ENCODE peak calls at places on chromosomes 3 and 15, in seven cellular contexts. M is PC-3; X is MG63; P is naive thymus-derived CD4-positive, alpha-beta T cell; B is Caco-2; G is ovary; J is pancreas. U is an unnamed sample.

GRCh38 chr3:100205161-100205560 is 55.6 kb upstream of the TBC1D23 start:
- DNase-seq in J (no peak), X (no peak), G (no peak), P (no peak), M (no peak), B (no peak), U (no peak)

GRCh38 chr3:194777729-194778128 is 92.0 kb downstream of the FAM43A start:
- DNase-seq in X (no peak), G (no peak), M (no peak), J (no peak), P (no peak), B (no peak), U (no peak)

GRCh38 chr3:139764936-139765335 is 87.2 kb upstream of the NMNAT3 start:
- DNase-seq in G (no peak), B (no peak), P (no peak), X (peak; percentile 85), M (peak; percentile 8), J (no peak), U (no peak)

GRCh38 chr3:5010706-5011554 is 31.7 kb downstream of the BHLHE40 start:
- DNase-seq in M (no peak), P (no peak), X (no peak), J (no peak), B (no peak), G (no peak), U (no peak)

GRCh38 chr3:43287514-43287913 is 1.2 kb downstream of the SNRK start:
- DNase-seq in B (no peak), X (no peak), G (no peak), J (no peak), M (peak; percentile 33), P (no peak), U (no peak)

GRCh38 chr3:71117572-71118247 is 465.8 kb downstream of the FOXP1 start:
- DNase-seq in P (no peak), G (no peak), X (peak; percentile 29), B (no peak), J (no peak), M (peak; percentile 91), U (no peak)

GRCh38 chr15:85016275-85016674 is 34.6 kb downstream of the PDE8A start:
- DNase-seq in G (no peak), B (no peak), X (no peak), P (no peak), M (no peak), J (no peak), U (no peak)

GRCh38 chr3:159604151-159604581 is 384.5 kb upstream of the IL12A start:
- DNase-seq in P (no peak), G (no peak), X (peak; percentile 62), M (peak; percentile 52), B (no peak), J (no peak), U (peak; percentile 47)

GRCh38 chr3:101809178-101810022 is 30.4 kb downstream of the NXPE3 start:
- DNase-seq in X (no peak), B (peak; percentile 42), J (no peak), M (peak; percentile 74), P (peak; percentile 53), G (peak; percentile 40), U (no peak)

GRCh38 chr15:88621789-88622604 is 857 bp downstream of the AEN start:
- DNase-seq in G (no peak), M (peak; percentile 62), B (no peak), X (peak; percentile 33), P (peak; percentile 73), J (no peak), U (no peak)

GRCh38 chr3:45411081-45411480 is 22.7 kb downstream of the LARS2 start:
- DNase-seq in J (no peak), M (peak; percentile 45), P (no peak), B (peak; percentile 72), X (no peak), G (no peak), U (no peak)

GRCh38 chr3:24145981-24146822 is 201.1 kb downstream of the NR1D2 start:
- DNase-seq in X (peak; percentile 37), G (no peak), J (no peak), B (peak; percentile 53), M (peak; percentile 76), P (no peak), U (no peak)

GRCh38 chr3:150254199-150254786 is 153.8 kb upstream of the TSC22D2 start:
- DNase-seq in G (no peak), M (no peak), B (no peak), J (no peak), X (no peak), P (no peak), U (no peak)

DNA sequence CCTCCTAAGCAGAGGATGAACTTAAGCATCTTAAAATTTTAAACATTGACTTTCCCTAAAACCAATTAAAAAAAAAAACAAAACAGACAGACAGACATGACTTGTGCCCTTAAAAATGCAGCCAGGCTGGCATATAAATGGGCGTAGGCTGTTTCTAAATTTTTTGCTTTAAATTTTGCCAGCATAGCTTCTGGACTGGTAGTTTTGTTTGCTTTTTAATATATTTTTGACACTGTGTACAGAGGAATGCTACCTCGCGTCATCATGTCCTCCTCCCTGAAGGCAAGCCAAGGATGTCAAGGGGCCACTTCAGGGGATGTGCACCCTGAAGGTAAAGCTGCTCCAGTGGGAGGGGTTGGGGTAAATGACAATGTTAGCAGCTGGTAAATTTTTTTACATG is 134.8 kb downstream of the PGPEP1L start:
- DNase-seq in M (peak; percentile 84), G (no peak), B (no peak), X (no peak), J (no peak), P (no peak), U (no peak)
- H3K4me3 ChIP-seq in M (peak overlapping the region; percentile 55), G (no peak overlapping the region), B (no peak overlapping the region), X (no peak overlapping the region), J (no peak overlapping the region), P (no peak overlapping the region), U (no peak overlapping the region)

GRCh38 chr15:25176616-25176923 is 221.8 kb downstream of the SNRPN start:
- DNase-seq in M (no peak), J (no peak), X (no peak), B (no peak), P (no peak), G (no peak), U (no peak)
- H3K9me3 ChIP-seq in M (peaks cover 5% of the 10 kb centered on the region), J (no peaks in the 10 kb centered on the region), X (no peaks in the 10 kb centered on the region), B (peaks cover 68% of the 10 kb centered on the region), P (peaks cover 6% of the 10 kb centered on the region), G (no peaks in the 10 kb centered on the region), U (peaks cover 47% of the 10 kb centered on the region)

GRCh38 chr15:96415513-96416217 is 85.2 kb downstream of the NR2F2 start:
- DNase-seq in X (no peak), J (no peak), P (no peak), B (no peak), G (no peak), M (no peak), U (no peak)
- H3K4me3 ChIP-seq in X (no peak overlapping the region), J (no peak overlapping the region), P (no peak overlapping the region), B (no peak overlapping the region), G (no peak overlapping the region), M (no peak overlapping the region), U (no peak overlapping the region)

GRCh38 chr15:25189551-25189950 is 234.8 kb downstream of the SNRPN start:
- DNase-seq in J (no peak), M (no peak), B (no peak), G (no peak), X (no peak), P (no peak), U (no peak)

GRCh38 chr15:25186906-25187645 is 232.3 kb downstream of the SNRPN start:
- DNase-seq in P (no peak), J (peak; percentile 12), M (no peak), X (no peak), G (no peak), B (no peak), U (peak; percentile 27)

GRCh38 chr15:25188051-25188450 is 233.3 kb downstream of the SNRPN start:
- DNase-seq in P (no peak), X (no peak), M (no peak), J (no peak), G (no peak), B (no peak), U (no peak)

GRCh38 chr15:25186411-25186810 is 231.6 kb downstream of the SNRPN start:
- DNase-seq in M (no peak), X (no peak), J (peak; percentile 12), P (no peak), G (no peak), B (no peak), U (peak; percentile 38)

GRCh38 chr15:25188551-25189101 is 233.8 kb downstream of the SNRPN start:
- DNase-seq in J (no peak), X (no peak), B (no peak), P (no peak), M (no peak), G (no peak), U (no peak)
- H3K9me3 ChIP-seq in J (no peaks in the 10 kb centered on the region), X (no peaks in the 10 kb centered on the region), B (peaks cover 51% of the 10 kb centered on the region), P (no peaks in the 10 kb centered on the region), M (no peaks in the 10 kb centered on the region), G (no peaks in the 10 kb centered on the region), U (no peaks in the 10 kb centered on the region)

GRCh38 chr3:50260942-50261441 is 8.0 kb upstream of the SEMA3B start:
- DNase-seq in X (no peak), M (no peak), P (no peak), G (peak; percentile 44), J (no peak), B (no peak), U (no peak)
- H3K4me3 ChIP-seq in X (peak overlapping the region; percentile 54), M (peak overlapping the region; percentile 63), P (no peak overlapping the region), G (no peak overlapping the region), J (peak overlapping the region; percentile 53), B (peak overlapping the region; percentile 48), U (peak overlapping the region; percentile 56)

DNA sequence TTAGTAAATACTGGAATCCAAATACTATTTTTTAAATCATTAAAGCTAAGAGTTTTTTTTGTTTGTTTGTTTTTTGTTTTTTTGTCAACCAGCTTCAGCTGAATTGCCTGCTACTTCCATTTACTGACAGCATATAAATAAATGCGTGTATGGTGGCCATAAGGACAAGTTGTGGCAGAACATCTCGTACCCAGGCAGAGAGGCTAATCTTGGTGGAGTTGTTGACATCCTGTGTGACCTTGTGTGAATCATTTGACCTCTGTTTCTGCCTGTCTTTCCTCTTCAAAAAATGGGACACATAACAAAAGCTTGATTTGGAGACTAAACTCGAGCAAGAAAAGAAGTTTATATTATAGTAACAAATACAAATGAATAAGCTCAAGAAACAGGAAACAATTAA is 734.2 kb downstream of the MCTP2 start:
- DNase-seq in J (no peak), G (no peak), M (no peak), X (no peak), P (no peak), B (no peak), U (no peak)
- H3K9me3 ChIP-seq in J (no peaks in the 10 kb centered on the region), G (no peaks in the 10 kb centered on the region), M (no peaks in the 10 kb centered on the region), X (no peaks in the 10 kb centered on the region), P (no peaks in the 10 kb centered on the region), B (no peaks in the 10 kb centered on the region), U (no peaks in the 10 kb centered on the region)

GRCh38 chr3:133745981-133746721 is at the start of gene TF:
- DNase-seq in B (no peak), G (no peak), J (no peak), P (no peak), M (no peak), X (no peak), U (no peak)
- H3K4me3 ChIP-seq in B (peak within 1 kb of the TSS; percentile 5), G (no peak within 1 kb of the TSS), J (no peak within 1 kb of the TSS), P (no peak within 1 kb of the TSS), M (no peak within 1 kb of the TSS), X (no peak within 1 kb of the TSS), U (no peak within 1 kb of the TSS)

GRCh38 chr3:40631341-40631995 is 106.7 kb downstream of the ZNF621 start:
- DNase-seq in J (no peak), M (no peak), P (no peak), B (no peak), G (no peak), X (no peak), U (no peak)
- H3K9me3 ChIP-seq in J (no peaks in the 10 kb centered on the region), M (no peaks in the 10 kb centered on the region), P (no peaks in the 10 kb centered on the region), B (no peaks in the 10 kb centered on the region), G (no peaks in the 10 kb centered on the region), X (no peaks in the 10 kb centered on the region), U (peaks cover 4% of the 10 kb centered on the region)

GRCh38 chr3:63870606-63871005 is 6.9 kb downstream of the ATXN7 start:
- DNase-seq in G (no peak), X (no peak), P (no peak), M (no peak), J (no peak), B (no peak), U (no peak)
- H3K4me3 ChIP-seq in G (no peak overlapping the region), X (no peak overlapping the region), P (no peak overlapping the region), M (no peak overlapping the region), J (no peak overlapping the region), B (no peak overlapping the region), U (no peak overlapping the region)